ENCODE peak calls at places on chromosomes 13 and 19, in four cellular contexts. W, R, B and M are unnamed samples.

GRCh38 chr13:24709186-24709913 is 29.1 kb downstream of the ATP12A start:
- DNase-seq in R (peak; percentile 27), B (no peak), W (no peak), M (no peak)

GRCh38 chr19:19098084-19098702 is 34.4 kb downstream of the SLC25A42 start:
- DNase-seq in W (no peak), B (no peak), R (no peak), M (no peak)

GRCh38 chr19:40862333-40862732 is 12.1 kb upstream of the CYP2A6 start:
- DNase-seq in W (no peak), B (no peak), R (no peak), M (no peak)

GRCh38 chr19:6088677-6089063 is 21.6 kb downstream of the RFX2 start:
- DNase-seq in R (no peak), W (no peak), B (no peak), M (no peak)

GRCh38 chr13:36533806-36534205 is 101.5 kb downstream of the CCNA1 start:
- DNase-seq in R (no peak), B (no peak), W (no peak), M (no peak)

GRCh38 chr13:99376924-99377323 is 69.7 kb upstream of the GPR183 start:
- DNase-seq in B (no peak), R (no peak), W (no peak), M (no peak)

GRCh38 chr13:47226516-47226915 is 329.7 kb upstream of the HTR2A start:
- DNase-seq in B (no peak), R (no peak), W (no peak), M (no peak)

GRCh38 chr19:47631681-47632446 is 22.9 kb downstream of the BICRA start:
- DNase-seq in W (no peak), R (no peak), B (no peak), M (no peak)

GRCh38 chr13:111503905-111504695 is 183.7 kb downstream of the TEX29 start:
- DNase-seq in R (peak; percentile 11), B (peak; percentile 10), W (no peak), M (no peak)

GRCh38 chr19:58575183-58576041 is 2.3 kb upstream of the MZF1 start:
- DNase-seq in W (peak; percentile 97), B (peak; percentile 88), R (peak; percentile 87), M (peak; percentile 90)

GRCh38 chr19:1650627-1651009 is 1.8 kb downstream of the TCF3 start:
- DNase-seq in R (no peak), W (no peak), B (no peak), M (no peak)

GRCh38 chr13:70432276-70432805 is 324.1 kb upstream of the KLHL1 start:
- DNase-seq in B (no peak), W (no peak), R (no peak), M (no peak)

GRCh38 chr13:47087841-47088240 is 191.0 kb upstream of the HTR2A start:
- DNase-seq in B (no peak), R (no peak), W (no peak), M (no peak)

GRCh38 chr19:28881616-28882015 is 331.3 kb downstream of the UQCRFS1 start:
- DNase-seq in R (no peak), W (no peak), B (no peak), M (no peak)

GRCh38 chr13:99009987-99010551 is 32.2 kb upstream of the DOCK9 start:
- DNase-seq in R (no peak), B (no peak), W (no peak), M (no peak)

GRCh38 chr13:108785844-108786243 is 156.4 kb downstream of the MYO16 start:
- DNase-seq in B (no peak), W (no peak), R (no peak), M (no peak)

GRCh38 chr13:94007072-94007471 is 472.4 kb downstream of the DCT start:
- DNase-seq in R (no peak), W (no peak), B (no peak), M (no peak)

DNA sequence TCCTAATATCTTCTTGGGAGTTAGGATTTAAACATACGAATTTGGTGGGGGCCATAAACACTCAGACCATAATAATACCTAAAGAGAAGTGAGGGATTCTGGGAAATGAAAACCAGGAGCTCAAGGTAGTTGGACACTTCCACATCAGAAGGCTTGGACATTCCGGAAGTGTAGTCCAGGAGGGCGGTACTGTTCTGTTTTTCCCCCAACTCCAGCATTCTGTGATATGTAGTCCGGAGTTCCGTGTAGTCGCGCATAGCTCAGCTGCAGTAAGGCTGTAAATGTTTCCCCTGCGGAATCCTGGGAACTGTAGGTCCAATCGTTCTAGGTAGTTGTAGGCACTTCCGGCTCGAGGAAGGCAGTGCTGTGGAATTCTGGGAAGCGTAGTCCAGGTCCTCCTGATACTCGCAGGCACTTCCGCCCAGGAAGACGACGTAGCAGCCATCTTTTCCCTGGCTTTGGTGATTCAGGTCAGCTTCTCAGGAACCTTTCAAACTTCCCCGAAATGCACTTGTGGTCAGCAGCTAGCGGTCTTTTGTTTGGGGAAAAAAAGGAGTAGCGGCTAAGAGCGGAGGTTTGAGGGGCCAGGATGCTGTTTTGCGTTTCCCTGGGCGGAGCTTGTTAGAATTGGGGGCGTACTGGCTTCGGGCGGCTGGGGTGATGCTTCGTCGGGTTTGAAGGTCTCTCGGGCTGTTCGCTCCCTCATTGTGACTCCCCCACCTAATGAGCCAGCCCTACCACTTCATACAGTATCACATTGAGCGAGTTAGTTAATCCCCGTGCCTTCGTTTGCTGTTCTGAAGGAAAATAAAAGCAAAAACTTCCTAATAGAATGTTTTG is at the start of gene ZNF226:
- DNase-seq in R (peak; percentile 91), B (peak; percentile 81), W (peak; percentile 95), M (peak; percentile 93)
- TF ChIP-seq POLR2A in R (no peak), B (no peak), W (no peak), M (peak; percentile 53)

DNA sequence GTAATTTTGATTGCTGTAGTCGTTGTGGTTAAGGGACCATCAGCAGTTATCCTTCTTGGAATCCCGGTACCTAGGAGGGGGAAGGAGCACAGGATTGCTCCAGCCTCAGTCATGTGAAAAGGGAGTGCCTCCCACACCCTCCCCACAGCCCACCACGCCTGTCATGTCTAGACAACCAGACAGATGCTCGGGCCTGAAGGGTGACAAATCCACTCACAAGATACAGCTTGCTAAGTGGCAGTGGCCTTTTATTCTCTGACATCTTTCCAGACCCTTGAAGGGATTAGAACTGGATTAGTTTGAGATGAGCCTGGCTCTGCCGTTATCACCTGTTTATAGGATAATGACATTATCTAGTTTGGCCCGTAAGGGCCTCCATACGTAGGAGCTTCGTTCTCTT is 169.4 kb upstream of the TSHZ3 start:
- DNase-seq in B (no peak), R (no peak), W (no peak), M (no peak)
- H3K4me1 ChIP-seq in B (no peaks in the 10 kb centered on the region), R (no peaks in the 10 kb centered on the region), W (no peaks in the 10 kb centered on the region), M (no peaks in the 10 kb centered on the region)

DNA sequence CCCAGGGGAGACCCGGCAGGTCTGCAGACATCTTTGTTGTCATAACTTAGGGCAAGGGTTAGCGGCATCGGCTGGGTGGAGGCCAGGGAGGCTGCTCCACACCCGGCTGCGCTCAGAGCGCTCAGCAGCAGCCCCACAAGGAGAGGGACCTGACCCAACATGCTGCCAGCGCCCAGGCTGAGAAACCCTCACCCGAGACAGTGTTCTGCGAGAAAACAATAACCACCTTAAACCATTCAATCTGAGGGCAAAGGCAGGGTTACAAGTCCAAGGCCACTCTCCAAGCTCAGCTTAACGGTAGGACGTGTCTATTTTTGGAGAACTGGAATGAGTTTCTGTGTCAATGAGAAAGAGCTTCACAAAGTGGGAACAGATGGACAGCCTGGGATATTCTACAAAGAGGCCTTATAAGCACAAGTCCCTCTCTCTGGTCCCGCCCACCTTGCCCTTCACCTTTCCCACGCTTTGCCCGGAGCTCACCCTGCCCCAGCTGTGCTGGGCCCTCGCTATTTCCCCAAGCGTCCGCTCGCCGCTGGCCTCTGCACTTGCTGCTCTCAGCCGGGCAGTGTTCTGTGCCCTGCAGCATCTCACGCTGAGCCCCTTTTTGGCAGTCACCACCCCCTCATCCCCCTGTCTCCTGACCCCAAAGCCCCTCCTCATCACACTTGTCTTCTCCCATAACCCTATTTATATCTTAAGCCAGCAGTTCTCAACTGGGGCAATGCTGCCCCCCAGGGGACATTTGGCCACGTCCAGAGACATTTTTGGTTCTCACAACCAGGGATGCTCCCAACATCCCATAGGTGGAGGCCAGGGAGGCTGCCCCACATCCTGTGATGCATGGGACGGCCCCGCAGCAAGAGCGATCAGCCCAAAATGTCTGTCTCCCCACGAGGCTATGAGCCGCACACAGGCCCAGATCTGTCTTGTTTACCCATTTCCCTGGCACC is 17.6 kb downstream of the PPP1R12C start:
- DNase-seq in W (no peak), B (no peak), R (no peak), M (no peak)
- TF ChIP-seq CTCF in W (no peak), B (no peak), R (no peak), M (no peak)

GRCh38 chr19:53537523-53538377 is at the start of gene ZNF331:
- DNase-seq in R (peak; percentile 83), W (peak; percentile 94), B (peak; percentile 71), M (peak; percentile 77)
- TF ChIP-seq POLR2A in R (no peak), W (peak; percentile 26), B (no peak), M (no peak)

GRCh38 chr13:113832631-113833030 is 31.2 kb downstream of the GAS6 start:
- DNase-seq in W (no peak), R (no peak), B (no peak), M (no peak)
- H3K4me1 ChIP-seq in W (peaks cover 9% of the 10 kb centered on the region), R (peaks cover 9% of the 10 kb centered on the region), B (peaks cover 3% of the 10 kb centered on the region), M (peaks cover 9% of the 10 kb centered on the region)

GRCh38 chr19:46385636-46386035 is 27.7 kb downstream of the CCDC8 start:
- DNase-seq in B (no peak), R (no peak), W (peak; percentile 19), M (peak; percentile 55)

GRCh38 chr19:46384396-46384795 is 29.0 kb downstream of the CCDC8 start:
- DNase-seq in B (no peak), W (peak; percentile 52), R (no peak), M (no peak)

GRCh38 chr19:46387713-46388130 is 25.6 kb downstream of the CCDC8 start:
- DNase-seq in B (no peak), W (peak; percentile 50), R (no peak), M (no peak)

GRCh38 chr19:46386996-46387712 is 26.2 kb downstream of the CCDC8 start:
- DNase-seq in R (no peak), W (peak; percentile 25), B (no peak), M (no peak)

GRCh38 chr19:46386151-46386550 is 27.2 kb downstream of the CCDC8 start:
- DNase-seq in W (peak; percentile 45), R (no peak), B (no peak), M (no peak)
- TF ChIP-seq CTCF in W (no peak), R (no peak), B (no peak), M (no peak)